ENCODE peak calls at places on chromosomes 5 and 9, in five cellular contexts. Y, F, Z, S and D are unnamed samples.

GRCh38 chr5:34494111-34494755 is 161.9 kb upstream of the RAI14 start:
- DNase-seq in Z (no peak), F (no peak), Y (peak; percentile 27), S (no peak), D (no peak)

GRCh38 chr5:58860680-58861079 is 277.8 kb downstream of the RAB3C start:
- DNase-seq in Y (no peak), F (no peak), Z (no peak), S (no peak), D (no peak)

GRCh38 chr5:89260254-89260653 is 377.3 kb upstream of the MEF2C start:
- DNase-seq in F (no peak), Y (no peak), S (no peak), Z (no peak), D (no peak)

GRCh38 chr5:129113867-129114266 is 19.3 kb downstream of the ISOC1 start:
- DNase-seq in Y (no peak), Z (no peak), S (no peak), F (no peak), D (no peak)

GRCh38 chr9:112784020-112784788 is 33.6 kb downstream of the SNX30 start:
- DNase-seq in F (no peak), Z (no peak), S (no peak), Y (peak; percentile 59), D (peak; percentile 23)

GRCh38 chr9:77384406-77384805 is 207.1 kb downstream of the VPS13A start:
- DNase-seq in F (no peak), Y (no peak), Z (no peak), S (no peak), D (no peak)

GRCh38 chr5:137587952-137588351 is 88.8 kb upstream of the SPOCK1 start:
- DNase-seq in F (no peak), S (no peak), Y (no peak), Z (no peak), D (no peak)

GRCh38 chr5:95390812-95391492 is at the start of gene FAM81B:
- DNase-seq in F (no peak), Y (no peak), S (no peak), Z (no peak), D (no peak)

GRCh38 chr5:127686424-127686823 is 16.8 kb upstream of the CCDC192 start:
- DNase-seq in S (no peak), Z (no peak), Y (no peak), F (no peak), D (no peak)

GRCh38 chr9:14652729-14653377 is 40.4 kb downstream of the ZDHHC21 start:
- DNase-seq in F (no peak), Y (no peak), S (no peak), Z (peak; percentile 70), D (peak; percentile 32)

GRCh38 chr5:135324897-135325650 is 74.0 kb downstream of the MACROH2A1 start:
- DNase-seq in Y (no peak), S (no peak), F (no peak), Z (peak; percentile 87), D (no peak)

GRCh38 chr5:77208507-77209163 is 1.8 kb upstream of the PDE8B start:
- DNase-seq in Y (no peak), S (no peak), Z (no peak), F (no peak), D (no peak)

GRCh38 chr9:79686381-79687130 is 114.8 kb downstream of the TLE4 start:
- DNase-seq in Z (no peak), S (no peak), F (no peak), Y (no peak), D (no peak)

GRCh38 chr5:22709743-22710142 is 143.4 kb downstream of the CDH12 start:
- DNase-seq in S (no peak), F (no peak), Z (no peak), Y (no peak), D (no peak)

GRCh38 chr5:66247176-66247960 is 103.3 kb downstream of the SREK1 start:
- DNase-seq in F (no peak), Z (peak; percentile 7), S (peak; percentile 13), Y (no peak), D (no peak)

GRCh38 chr9:103789686-103790085 is 304.4 kb upstream of the SMC2 start:
- DNase-seq in F (no peak), S (no peak), Z (peak; percentile 16), Y (no peak), D (no peak)

GRCh38 chr9:130994546-130995398 is 14.2 kb upstream of the LAMC3 start:
- DNase-seq in F (no peak), Y (no peak), S (no peak), Z (no peak), D (no peak)

GRCh38 chr9:136399176-136400037 is 563 bp downstream of the SNAPC4 start:
- DNase-seq in Y (no peak), Z (no peak), S (no peak), F (no peak), D (no peak)

GRCh38 chr9:12680757-12681156 is 12.4 kb upstream of the TYRP1 start:
- DNase-seq in Y (no peak), S (no peak), F (no peak), Z (no peak), D (no peak)

GRCh38 chr5:180521591-180521990 is 27.4 kb downstream of the CNOT6 start:
- DNase-seq in Z (no peak), S (no peak), F (no peak), Y (no peak), D (no peak)

GRCh38 chr9:70006299-70006698 is 37.3 kb upstream of the MAMDC2 start:
- DNase-seq in S (no peak), F (no peak), Z (no peak), Y (no peak), D (no peak)

GRCh38 chr9:90071257-90071656 is 466.4 kb downstream of the GADD45G start:
- DNase-seq in Z (no peak), Y (no peak), S (no peak), F (no peak), D (no peak)

GRCh38 chr5:149228610-149229297 is 42.9 kb upstream of the AFAP1L1 start:
- DNase-seq in Y (no peak), S (peak; percentile 89), Z (peak; percentile 79), F (no peak), D (no peak)

GRCh38 chr5:139458580-139459407 is 3.7 kb downstream of the ECSCR start:
- DNase-seq in Y (no peak), S (no peak), F (peak; percentile 60), Z (no peak), D (no peak)

GRCh38 chr5:157502143-157502647 is 42.2 kb downstream of the NIPAL4 start:
- DNase-seq in Y (no peak), F (peak; percentile 82), Z (no peak), S (no peak), D (no peak)

GRCh38 chr5:6379246-6379645 is 899 bp upstream of the MED10 start:
- DNase-seq in Y (no peak), S (no peak), Z (no peak), F (no peak), D (no peak)

GRCh38 chr5:27325513-27325912 is 287.1 kb upstream of the CDH9 start:
- DNase-seq in Y (no peak), S (no peak), F (no peak), Z (no peak), D (no peak)

GRCh38 chr9:7154003-7154619 is 396.3 kb downstream of the KDM4C start:
- DNase-seq in Y (no peak), F (no peak), Z (no peak), S (no peak), D (no peak)

GRCh38 chr5:42811591-42812392 is at the start of gene SELENOP:
- DNase-seq in F (peak; percentile 8), S (peak; percentile 24), Z (peak; percentile 99), Y (no peak), D (peak; percentile 36)

DNA sequence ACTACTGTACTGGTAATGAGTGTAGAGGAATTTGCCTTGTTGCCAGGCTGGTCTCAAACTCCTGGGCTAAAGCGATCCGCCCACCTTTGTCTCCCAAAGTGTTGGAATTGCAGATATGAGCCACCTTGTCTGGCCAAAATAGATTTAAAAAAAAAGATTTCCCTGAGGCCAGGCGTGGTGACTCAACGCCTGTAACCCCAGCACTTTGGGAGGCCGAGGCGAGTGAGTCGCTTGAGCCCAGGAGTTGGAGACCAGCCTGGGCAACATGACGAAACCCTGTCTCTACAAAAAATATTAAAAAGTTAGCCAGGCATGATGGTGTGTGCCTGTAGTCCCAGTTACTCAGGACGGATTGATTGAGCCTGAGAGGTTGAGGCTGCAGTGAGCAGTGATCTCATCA is 62.5 kb downstream of the IPO11 start:
- DNase-seq in S (peak; percentile 29), F (no peak), Y (no peak), Z (no peak), D (no peak)
- TF ChIP-seq ZNF274 in S (no peak), F (no peak), Y (no peak), Z (no peak), D (no peak)

GRCh38 chr9:111050819-111051218 is 12.5 kb upstream of the LPAR1 start:
- DNase-seq in Y (no peak), Z (no peak), S (no peak), F (no peak), D (no peak)
- TF ChIP-seq ZNF274 in Y (no peak), Z (no peak), S (no peak), F (no peak), D (no peak)

GRCh38 chr5:111461261-111461671 is 51.1 kb downstream of the STARD4 start:
- DNase-seq in Z (no peak), S (no peak), F (no peak), Y (peak; percentile 55), D (peak; percentile 20)
- TF ChIP-seq ZNF274 in Z (no peak), S (no peak), F (no peak), Y (no peak), D (no peak)

DNA sequence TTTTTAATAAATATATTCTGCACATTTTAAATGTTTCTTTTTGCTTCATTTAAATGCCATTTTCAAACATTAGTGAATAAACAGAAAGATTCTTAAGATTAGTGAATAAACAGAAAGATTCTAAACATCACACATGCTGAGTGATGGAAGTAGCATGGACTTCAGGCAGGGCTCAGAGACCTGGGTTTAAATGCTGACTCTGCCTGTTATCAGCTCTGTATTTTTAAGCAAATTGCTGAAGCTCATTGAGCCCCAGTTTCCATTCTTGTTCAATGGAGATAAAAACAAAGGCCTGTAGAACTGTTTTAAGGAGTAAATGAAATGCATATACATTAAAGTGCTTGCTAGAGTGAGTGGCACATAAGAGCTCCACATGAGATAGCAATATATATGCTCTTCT is 8.1 kb upstream of the LVRN start:
- DNase-seq in Z (no peak), F (no peak), Y (no peak), S (no peak), D (no peak)
- TF ChIP-seq ZNF274 in Z (no peak), F (no peak), Y (no peak), S (no peak), D (no peak)